ENCODE peak calls at places on chromosome 12, in seven cellular contexts. Q is SK-N-SH, S is astrocyte of the spinal cord, F is suprapubic skin, B is endothelial cell of umbilical vein, J is right cardiac atrium, C is GM23248. A is an unnamed sample.

GRCh38 chr12:68930178-68930577 is 2.8 kb downstream of the CPM start:
- DNase-seq in Q (no peak), S (no peak), F (no peak), B (no peak), J (no peak), C (no peak), A (no peak)

GRCh38 chr12:20475542-20475941 is 107.2 kb downstream of the PDE3A start:
- DNase-seq in Q (no peak), S (no peak), F (no peak), B (no peak), J (no peak), C (no peak), A (no peak)

GRCh38 chr12:2876431-2877046 is 435 bp downstream of the FOXM1 start:
- DNase-seq in Q (no peak), S (peak), F (no peak), B (no peak), J (peak), C (peak), A (peak)

GRCh38 chr12:100672075-100672592 is 98.7 kb downstream of the GAS2L3 start:
- DNase-seq in Q (peak), S (no peak), F (no peak), B (peak), J (peak), C (peak), A (no peak)

GRCh38 chr12:119168721-119169120 is 10.0 kb upstream of the HSPB8 start:
- DNase-seq in Q (no peak), S (no peak), F (no peak), B (no peak), J (no peak), C (no peak), A (no peak)

GRCh38 chr12:72261885-72262284 is 10.3 kb upstream of the TRHDE start:
- DNase-seq in Q (no peak), S (no peak), F (no peak), B (no peak), J (no peak), C (no peak), A (no peak)

GRCh38 chr12:126117502-126117901 is 1052.3 kb downstream of the AACS start:
- DNase-seq in Q (no peak), S (no peak), F (no peak), B (no peak), J (no peak), C (no peak), A (no peak)

GRCh38 chr12:93186131-93186530 is 191.6 kb upstream of the NUDT4 start:
- DNase-seq in Q (no peak), S (no peak), F (no peak), B (no peak), J (peak), C (peak), A (peak)

GRCh38 chr12:129102233-129102632 is 249.0 kb downstream of the GLT1D1 start:
- DNase-seq in Q (no peak), S (no peak), F (no peak), B (no peak), J (no peak), C (no peak), A (no peak)

GRCh38 chr12:4288296-4289019 is 14.9 kb downstream of the CCND2 start:
- DNase-seq in Q (no peak), S (no peak), F (peak), B (no peak), J (no peak), C (no peak), A (no peak)

GRCh38 chr12:96210376-96211055 is 16.3 kb downstream of the ELK3 start:
- DNase-seq in Q (no peak), S (no peak), F (no peak), B (peak), J (no peak), C (no peak), A (no peak)

GRCh38 chr12:95837240-95838038 is 21.3 kb upstream of the SNRPF start:
- DNase-seq in Q (no peak), S (no peak), F (no peak), B (no peak), J (no peak), C (peak), A (peak)

GRCh38 chr12:89181271-89181920 is 170.9 kb downstream of the DUSP6 start:
- DNase-seq in Q (no peak), S (peak), F (no peak), B (peak), J (no peak), C (peak), A (peak)
- H3K4me3 ChIP-seq in Q (no peak), S (no peak), F (no peak), B (no peak), J (no peak), C (no peak), A (no peak)

GRCh38 chr12:75666980-75667359 is 155.6 kb upstream of the KRR1 start:
- DNase-seq in Q (no peak), S (peak), F (no peak), B (peak), J (no peak), C (peak), A (peak)
- H3K4me3 ChIP-seq in Q (no peak), S (no peak), F (no peak), B (no peak), J (no peak), C (peak), A (no peak)

GRCh38 chr12:41213648-41214047 is 25.5 kb downstream of the PDZRN4 start:
- DNase-seq in Q (no peak), S (no peak), F (no peak), B (no peak), J (no peak), C (no peak), A (no peak)
- H3K4me3 ChIP-seq in Q (no peak), S (no peak), F (no peak), B (no peak), J (no peak), C (no peak), A (no peak)

DNA sequence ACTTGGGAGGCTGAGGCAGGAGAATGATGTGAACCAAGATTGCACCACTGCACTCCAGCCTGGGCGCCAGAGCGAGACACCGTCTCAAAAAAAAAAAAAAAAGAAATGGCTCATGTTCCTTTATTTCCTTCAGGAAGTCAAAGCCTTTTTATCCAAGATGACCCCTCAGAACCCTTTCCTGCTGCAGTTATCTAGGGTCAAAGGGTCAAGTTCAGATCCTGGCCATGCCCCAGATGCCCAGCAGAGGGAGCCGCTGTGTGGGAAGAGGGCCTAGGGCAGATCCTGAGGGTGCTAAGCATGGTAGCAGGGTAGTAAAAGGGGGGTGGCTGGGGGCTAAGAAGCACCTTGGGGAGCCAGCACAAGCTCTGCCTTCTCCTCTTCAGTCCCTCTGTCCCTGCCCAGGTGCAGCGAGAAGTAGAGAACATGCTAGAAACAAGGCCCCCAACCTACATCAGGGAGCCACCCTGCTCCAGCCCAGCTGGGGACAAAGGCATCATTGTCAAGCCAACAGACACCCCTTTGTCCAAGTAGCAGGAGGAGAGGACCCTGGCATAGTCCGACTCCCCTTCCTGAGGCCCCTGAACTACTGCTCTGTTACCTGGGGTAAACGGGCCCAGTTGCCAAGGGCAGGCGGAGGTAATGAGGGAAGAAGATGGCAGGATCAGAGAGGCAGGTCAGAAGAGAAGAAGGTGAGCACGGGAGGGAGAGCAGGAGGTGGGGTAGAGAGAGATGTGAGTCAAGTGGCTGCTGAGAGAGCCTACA is 6.5 kb downstream of the NFE2 start:
- DNase-seq in Q (peak), S (no peak), F (no peak), B (peak), J (peak), C (peak), A (no peak)
- H3K4me3 ChIP-seq in Q (peak), S (no peak), F (no peak), B (no peak), J (no peak), C (no peak), A (no peak)

DNA sequence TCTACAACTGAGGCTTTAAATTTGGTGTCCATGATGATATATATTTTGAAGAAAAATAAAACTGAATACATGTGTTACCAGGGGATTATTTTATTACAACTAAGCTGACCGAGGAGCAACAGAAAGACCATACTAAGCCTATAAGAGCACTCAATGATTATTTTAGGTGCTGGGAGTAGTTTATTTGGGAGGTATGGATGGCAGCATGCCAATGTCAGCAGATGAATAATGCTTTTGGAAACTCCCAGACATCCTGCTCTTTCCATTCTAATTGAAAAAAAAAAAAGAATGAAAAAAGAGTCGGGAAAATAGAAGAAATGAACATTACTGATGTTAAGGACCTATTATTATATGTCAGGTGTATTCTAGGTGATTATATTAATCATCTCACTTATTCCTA is 441.2 kb downstream of the BTG1 start:
- DNase-seq in Q (no peak), S (peak), F (no peak), B (peak), J (no peak), C (peak), A (peak)
- H3K4me3 ChIP-seq in Q (no peak), S (no peak), F (no peak), B (no peak), J (no peak), C (no peak), A (no peak)